ENCODE peak calls at places on chromosomes 16 and 17, in eight cellular contexts. T is Ammon's horn; X is NCI-H774; S is posterior cingulate gyrus; D is esophagus squamous epithelium; E is cardiac muscle cell; N is stimulated activated CD4-positive, alpha-beta T cell treated with anti-CD3 and anti-CD28 coated beads, Interleukin-1b, Interleukin-23, amount 100 ng/mL, for 1 hour; G is EL. H is an unnamed sample.

GRCh38 chr17:16918443-16918842 is 53.5 kb downstream of the TNFRSF13B start:
- DNase-seq in T (no peak), X (no peak), S (no peak), D (no peak), E (no peak), N (no peak), G (no peak), H (no peak)

GRCh38 chr16:83967838-83968482 is at the start of gene NECAB2:
- DNase-seq in T (peak), X (peak), S (no peak), D (no peak), E (peak), N (no peak), G (peak), H (no peak)

GRCh38 chr17:67730706-67731105 is 13.0 kb downstream of the NOL11 start:
- DNase-seq in T (no peak), X (no peak), S (no peak), D (no peak), E (no peak), N (no peak), G (no peak), H (no peak)

GRCh38 chr17:73064084-73064938 is 28.2 kb downstream of the SLC39A11 start:
- DNase-seq in T (peak), X (no peak), S (peak), D (no peak), E (no peak), N (no peak), G (no peak), H (no peak)

GRCh38 chr17:29243792-29244191 is 2.9 kb upstream of the CRYBA1 start:
- DNase-seq in T (no peak), X (no peak), S (no peak), D (no peak), E (no peak), N (no peak), G (peak), H (no peak)

GRCh38 chr16:17357302-17358062 is 113.3 kb downstream of the XYLT1 start:
- DNase-seq in T (no peak), X (no peak), S (no peak), D (no peak), E (no peak), N (no peak), G (no peak), H (no peak)

GRCh38 chr17:65235284-65235683 is 98.1 kb downstream of the RGS9 start:
- DNase-seq in T (no peak), X (no peak), S (no peak), D (no peak), E (no peak), N (no peak), G (no peak), H (no peak)

GRCh38 chr17:685006-685405 is 29.6 kb downstream of the VPS53 start:
- DNase-seq in T (no peak), X (no peak), S (no peak), D (no peak), E (no peak), N (no peak), G (no peak), H (peak)

GRCh38 chr16:72530434-72530833 is 358.5 kb upstream of the PMFBP1 start:
- DNase-seq in T (no peak), X (no peak), S (no peak), D (no peak), E (peak), N (no peak), G (peak), H (no peak)

GRCh38 chr16:4369006-4369766 is 2.5 kb upstream of the VASN start:
- DNase-seq in T (no peak), X (no peak), S (no peak), D (no peak), E (no peak), N (no peak), G (peak), H (no peak)

GRCh38 chr17:16100737-16101400 is 101.2 kb downstream of the TTC19 start:
- DNase-seq in T (peak), X (no peak), S (no peak), D (no peak), E (peak), N (no peak), G (peak), H (no peak)

GRCh38 chr17:82322526-82323453 is 5.4 kb upstream of the CD7 start:
- DNase-seq in T (no peak), X (no peak), S (no peak), D (no peak), E (no peak), N (no peak), G (no peak), H (no peak)

GRCh38 chr16:84699147-84699711 is 571 bp upstream of the USP10 start:
- DNase-seq in T (peak), X (no peak), S (no peak), D (no peak), E (no peak), N (no peak), G (peak), H (no peak)

GRCh38 chr17:55496094-55496881 is 15.0 kb downstream of the SMIM36 start:
- DNase-seq in T (peak), X (no peak), S (peak), D (no peak), E (peak), N (no peak), G (peak), H (no peak)

GRCh38 chr16:75727221-75727620 is 931 bp upstream of the CPHXL start:
- DNase-seq in T (no peak), X (no peak), S (no peak), D (no peak), E (no peak), N (no peak), G (no peak), H (no peak)

GRCh38 chr17:19004601-19005441 is at the start of gene FAM83G:
- DNase-seq in T (no peak), X (peak), S (peak), D (peak), E (peak), N (peak), G (peak), H (no peak)

GRCh38 chr16:31696968-31697743 is 169.5 kb downstream of the AHSP start:
- DNase-seq in T (no peak), X (peak), S (no peak), D (no peak), E (peak), N (no peak), G (peak), H (no peak)

GRCh38 chr17:20998571-20999043 is 44.2 kb downstream of the USP22 start:
- DNase-seq in T (no peak), X (no peak), S (no peak), D (no peak), E (no peak), N (no peak), G (no peak), H (no peak)

GRCh38 chr16:83301966-83302365 is 505.8 kb upstream of the HSBP1 start:
- DNase-seq in T (no peak), X (no peak), S (no peak), D (no peak), E (peak), N (no peak), G (no peak), H (no peak)

GRCh38 chr17:48722924-48723554 is at the start of gene PRAC2:
- DNase-seq in T (no peak), X (no peak), S (no peak), D (no peak), E (no peak), N (no peak), G (no peak), H (no peak)

GRCh38 chr17:3944485-3945388 is 19.5 kb downstream of the ATP2A3 start:
- DNase-seq in T (peak), X (no peak), S (peak), D (no peak), E (peak), N (no peak), G (peak), H (no peak)

GRCh38 chr16:72924918-72925630 is 122.9 kb downstream of the ZFHX3 start:
- DNase-seq in T (no peak), X (no peak), S (no peak), D (no peak), E (no peak), N (no peak), G (no peak), H (no peak)

GRCh38 chr16:25699069-25699468 is 7.3 kb downstream of the HS3ST4 start:
- DNase-seq in T (peak), X (no peak), S (no peak), D (no peak), E (no peak), N (no peak), G (no peak), H (no peak)

GRCh38 chr17:81412490-81413093 is 17.3 kb downstream of the BAHCC1 start:
- DNase-seq in T (no peak), X (no peak), S (no peak), D (no peak), E (peak), N (peak), G (no peak), H (no peak)

GRCh38 chr16:57906385-57907316 is 64.3 kb downstream of the CNGB1 start:
- DNase-seq in T (peak), X (no peak), S (no peak), D (no peak), E (no peak), N (no peak), G (peak), H (no peak)

GRCh38 chr17:42313389-42313772 is 25.1 kb downstream of the STAT5A start:
- DNase-seq in T (no peak), X (no peak), S (no peak), D (no peak), E (no peak), N (no peak), G (no peak), H (no peak)

GRCh38 chr17:49467175-49467574 is 27.9 kb upstream of the NGFR start:
- DNase-seq in T (no peak), X (no peak), S (no peak), D (no peak), E (no peak), N (no peak), G (no peak), H (no peak)

GRCh38 chr17:72671034-72671433 is 421.5 kb downstream of the SLC39A11 start:
- DNase-seq in T (no peak), X (no peak), S (no peak), D (no peak), E (no peak), N (no peak), G (no peak), H (no peak)

GRCh38 chr16:84314373-84314772 is 19.7 kb downstream of the WFDC1 start:
- DNase-seq in T (no peak), X (no peak), S (no peak), D (no peak), E (no peak), N (no peak), G (no peak), H (no peak)

GRCh38 chr17:58513913-58514794 is at the start of gene MTMR4:
- DNase-seq in T (peak), X (peak), S (peak), D (no peak), E (peak), N (peak), G (peak), H (peak)

GRCh38 chr17:29757788-29758187 is 135.1 kb upstream of the CORO6 start:
- DNase-seq in T (no peak), X (no peak), S (no peak), D (no peak), E (no peak), N (no peak), G (no peak), H (no peak)

H was measured in cerebellar nuclear complex.